ENCODE peak calls at places on chromosomes 5 and 9, in eight cellular contexts. One of them, this sample, is unnamed.

GRCh38 chr9:109781541-109782197 is 1.7 kb downstream of the PALM2AKAP2 start:
- DNase-seq in hepatocyte: no peak
- DNase-seq in endothelial cell: no peak
- DNase-seq in A549: no peak
- DNase-seq in CD4-positive, alpha-beta T cell: no peak
- DNase-seq in D721Med: no peak
- DNase-seq in astrocyte of the spinal cord: no peak
- DNase-seq in GM12865: no peak
- DNase-seq in this sample: no peak

GRCh38 chr9:124839612-124840299 is 13.5 kb upstream of the WDR38 start:
- DNase-seq in hepatocyte: peak; percentile 23
- DNase-seq in endothelial cell: peak; percentile 53
- DNase-seq in A549: peak; percentile 55
- DNase-seq in CD4-positive, alpha-beta T cell: no peak
- DNase-seq in D721Med: no peak
- DNase-seq in astrocyte of the spinal cord: no peak
- DNase-seq in GM12865: no peak
- DNase-seq in this sample: no peak

GRCh38 chr9:89522261-89522978 is 24.5 kb upstream of the SEMA4D start:
- DNase-seq in hepatocyte: no peak
- DNase-seq in endothelial cell: no peak
- DNase-seq in A549: no peak
- DNase-seq in CD4-positive, alpha-beta T cell: peak; percentile 60
- DNase-seq in D721Med: no peak
- DNase-seq in astrocyte of the spinal cord: no peak
- DNase-seq in GM12865: peak; percentile 92
- DNase-seq in this sample: peak; percentile 78

GRCh38 chr5:138595396-138595795 is 20.2 kb upstream of the HSPA9 start:
- DNase-seq in hepatocyte: no peak
- DNase-seq in endothelial cell: no peak
- DNase-seq in A549: no peak
- DNase-seq in CD4-positive, alpha-beta T cell: no peak
- DNase-seq in D721Med: no peak
- DNase-seq in astrocyte of the spinal cord: no peak
- DNase-seq in GM12865: no peak
- DNase-seq in this sample: no peak

GRCh38 chr5:14873790-14874189 is 2.2 kb upstream of the ANKH start:
- DNase-seq in hepatocyte: no peak
- DNase-seq in endothelial cell: no peak
- DNase-seq in A549: no peak
- DNase-seq in CD4-positive, alpha-beta T cell: no peak
- DNase-seq in D721Med: no peak
- DNase-seq in astrocyte of the spinal cord: no peak
- DNase-seq in GM12865: no peak
- DNase-seq in this sample: no peak

GRCh38 chr9:133142657-133143592 is 20.8 kb downstream of the GBGT1 start:
- DNase-seq in hepatocyte: no peak
- DNase-seq in endothelial cell: no peak
- DNase-seq in A549: no peak
- DNase-seq in CD4-positive, alpha-beta T cell: no peak
- DNase-seq in D721Med: no peak
- DNase-seq in astrocyte of the spinal cord: no peak
- DNase-seq in GM12865: peak; percentile 77
- DNase-seq in this sample: peak; percentile 60

GRCh38 chr5:59562756-59563389 is 330.7 kb downstream of the PDE4D start:
- DNase-seq in hepatocyte: no peak
- DNase-seq in endothelial cell: no peak
- DNase-seq in A549: peak; percentile 34
- DNase-seq in CD4-positive, alpha-beta T cell: no peak
- DNase-seq in D721Med: no peak
- DNase-seq in astrocyte of the spinal cord: peak; percentile 74
- DNase-seq in GM12865: peak; percentile 86
- DNase-seq in this sample: peak; percentile 43

GRCh38 chr9:38718148-38718547 is 1.8 kb downstream of the FAM240B start:
- DNase-seq in hepatocyte: no peak
- DNase-seq in endothelial cell: no peak
- DNase-seq in A549: no peak
- DNase-seq in CD4-positive, alpha-beta T cell: no peak
- DNase-seq in D721Med: no peak
- DNase-seq in astrocyte of the spinal cord: no peak
- DNase-seq in GM12865: no peak
- DNase-seq in this sample: no peak

GRCh38 chr9:91036826-91037510 is 235.3 kb downstream of the SYK start:
- DNase-seq in hepatocyte: peak; percentile 91
- DNase-seq in endothelial cell: peak; percentile 84
- DNase-seq in A549: peak; percentile 77
- DNase-seq in CD4-positive, alpha-beta T cell: peak; percentile 43
- DNase-seq in D721Med: no peak
- DNase-seq in astrocyte of the spinal cord: peak; percentile 87
- DNase-seq in GM12865: peak; percentile 48
- DNase-seq in this sample: peak; percentile 73

GRCh38 chr5:59418766-59419165 is 474.8 kb downstream of the PDE4D start:
- DNase-seq in hepatocyte: peak; percentile 46
- DNase-seq in endothelial cell: no peak
- DNase-seq in A549: no peak
- DNase-seq in CD4-positive, alpha-beta T cell: no peak
- DNase-seq in D721Med: no peak
- DNase-seq in astrocyte of the spinal cord: no peak
- DNase-seq in GM12865: no peak
- DNase-seq in this sample: no peak

GRCh38 chr9:6819112-6819511 is 61.3 kb downstream of the KDM4C start:
- DNase-seq in hepatocyte: no peak
- DNase-seq in endothelial cell: no peak
- DNase-seq in A549: no peak
- DNase-seq in CD4-positive, alpha-beta T cell: no peak
- DNase-seq in D721Med: no peak
- DNase-seq in astrocyte of the spinal cord: no peak
- DNase-seq in GM12865: no peak
- DNase-seq in this sample: no peak

GRCh38 chr5:95826949-95827595 is 4.5 kb upstream of the GLRX start:
- DNase-seq in hepatocyte: peak; percentile 64
- DNase-seq in endothelial cell: no peak
- DNase-seq in A549: no peak
- DNase-seq in CD4-positive, alpha-beta T cell: no peak
- DNase-seq in D721Med: no peak
- DNase-seq in astrocyte of the spinal cord: no peak
- DNase-seq in GM12865: no peak
- DNase-seq in this sample: no peak

GRCh38 chr5:106127341-106127781 is 1543.4 kb downstream of the EFNA5 start:
- DNase-seq in hepatocyte: peak; percentile 26
- DNase-seq in endothelial cell: no peak
- DNase-seq in A549: no peak
- DNase-seq in CD4-positive, alpha-beta T cell: no peak
- DNase-seq in D721Med: no peak
- DNase-seq in astrocyte of the spinal cord: peak; percentile 22
- DNase-seq in GM12865: peak; percentile 77
- DNase-seq in this sample: no peak

GRCh38 chr9:35858428-35858827 is 11.8 kb downstream of the OR13J1 start:
- DNase-seq in hepatocyte: no peak
- DNase-seq in endothelial cell: no peak
- DNase-seq in A549: no peak
- DNase-seq in CD4-positive, alpha-beta T cell: no peak
- DNase-seq in D721Med: no peak
- DNase-seq in astrocyte of the spinal cord: no peak
- DNase-seq in GM12865: no peak
- DNase-seq in this sample: no peak

GRCh38 chr5:141780240-141780951 is 97.8 kb downstream of the PCDH1 start:
- DNase-seq in hepatocyte: no peak
- DNase-seq in endothelial cell: no peak
- DNase-seq in A549: no peak
- DNase-seq in CD4-positive, alpha-beta T cell: no peak
- DNase-seq in D721Med: peak; percentile 36
- DNase-seq in astrocyte of the spinal cord: no peak
- DNase-seq in GM12865: no peak
- DNase-seq in this sample: no peak
- TF ChIP-seq CTCF in hepatocyte: no peak
- TF ChIP-seq CTCF in endothelial cell: no peak
- TF ChIP-seq CTCF in A549: no peak
- TF ChIP-seq CTCF in CD4-positive, alpha-beta T cell: no peak
- TF ChIP-seq CTCF in D721Med: no peak
- TF ChIP-seq CTCF in astrocyte of the spinal cord: no peak
- TF ChIP-seq CTCF in GM12865: no peak
- TF ChIP-seq CTCF in this sample: no peak

DNA sequence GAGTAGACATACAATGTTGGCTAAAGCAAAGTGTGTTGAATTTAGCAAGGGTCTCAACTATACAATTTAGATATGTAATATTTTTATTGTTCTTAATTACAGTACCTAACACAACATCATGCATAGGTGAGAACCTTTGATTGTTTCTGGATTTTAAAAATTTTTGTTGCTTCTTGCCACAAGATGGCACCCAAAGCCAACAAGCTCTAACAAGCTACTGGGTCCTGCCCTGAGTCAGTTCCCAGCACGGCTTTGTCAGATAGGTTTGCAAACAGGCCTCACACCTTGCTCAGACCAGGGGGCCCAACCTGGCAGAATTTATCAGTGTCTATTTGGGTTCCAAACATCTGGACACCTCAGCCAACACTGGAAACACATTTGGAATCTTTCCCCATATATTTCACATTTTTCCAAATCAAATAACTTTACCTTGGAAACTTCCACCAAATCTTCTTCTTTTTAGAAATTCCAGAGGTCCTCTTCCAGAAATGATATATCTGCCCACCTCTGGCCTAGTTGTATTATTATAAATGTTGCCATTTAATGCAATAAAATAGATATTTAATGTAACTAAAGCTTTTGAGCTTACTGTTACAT is 49.5 kb upstream of the EGFLAM start:
- DNase-seq in hepatocyte: peak; percentile 70
- DNase-seq in endothelial cell: peak; percentile 35
- DNase-seq in A549: peak; percentile 19
- DNase-seq in CD4-positive, alpha-beta T cell: no peak
- DNase-seq in D721Med: no peak
- DNase-seq in astrocyte of the spinal cord: peak; percentile 43
- DNase-seq in GM12865: peak; percentile 34
- DNase-seq in this sample: no peak
- TF ChIP-seq CTCF in hepatocyte: peak; percentile 74
- TF ChIP-seq CTCF in endothelial cell: peak; percentile 33
- TF ChIP-seq CTCF in A549: peak; percentile 68
- TF ChIP-seq CTCF in CD4-positive, alpha-beta T cell: no peak
- TF ChIP-seq CTCF in D721Med: peak; percentile 81
- TF ChIP-seq CTCF in astrocyte of the spinal cord: peak; percentile 45
- TF ChIP-seq CTCF in GM12865: peak; percentile 24
- TF ChIP-seq CTCF in this sample: no peak

GRCh38 chr5:173191561-173191960 is 43.4 kb downstream of the NKX2-5 start:
- DNase-seq in hepatocyte: no peak
- DNase-seq in endothelial cell: no peak
- DNase-seq in A549: no peak
- DNase-seq in CD4-positive, alpha-beta T cell: no peak
- DNase-seq in D721Med: no peak
- DNase-seq in astrocyte of the spinal cord: no peak
- DNase-seq in GM12865: no peak
- DNase-seq in this sample: no peak

GRCh38 chr5:173188280-173188679 is 43.9 kb downstream of the BNIP1 start:
- DNase-seq in hepatocyte: no peak
- DNase-seq in endothelial cell: no peak
- DNase-seq in A549: no peak
- DNase-seq in CD4-positive, alpha-beta T cell: no peak
- DNase-seq in D721Med: no peak
- DNase-seq in astrocyte of the spinal cord: no peak
- DNase-seq in GM12865: no peak
- DNase-seq in this sample: no peak

GRCh38 chr5:173191015-173191414 is 44.0 kb downstream of the NKX2-5 start:
- DNase-seq in hepatocyte: no peak
- DNase-seq in endothelial cell: no peak
- DNase-seq in A549: no peak
- DNase-seq in CD4-positive, alpha-beta T cell: no peak
- DNase-seq in D721Med: no peak
- DNase-seq in astrocyte of the spinal cord: no peak
- DNase-seq in GM12865: no peak
- DNase-seq in this sample: no peak

DNA sequence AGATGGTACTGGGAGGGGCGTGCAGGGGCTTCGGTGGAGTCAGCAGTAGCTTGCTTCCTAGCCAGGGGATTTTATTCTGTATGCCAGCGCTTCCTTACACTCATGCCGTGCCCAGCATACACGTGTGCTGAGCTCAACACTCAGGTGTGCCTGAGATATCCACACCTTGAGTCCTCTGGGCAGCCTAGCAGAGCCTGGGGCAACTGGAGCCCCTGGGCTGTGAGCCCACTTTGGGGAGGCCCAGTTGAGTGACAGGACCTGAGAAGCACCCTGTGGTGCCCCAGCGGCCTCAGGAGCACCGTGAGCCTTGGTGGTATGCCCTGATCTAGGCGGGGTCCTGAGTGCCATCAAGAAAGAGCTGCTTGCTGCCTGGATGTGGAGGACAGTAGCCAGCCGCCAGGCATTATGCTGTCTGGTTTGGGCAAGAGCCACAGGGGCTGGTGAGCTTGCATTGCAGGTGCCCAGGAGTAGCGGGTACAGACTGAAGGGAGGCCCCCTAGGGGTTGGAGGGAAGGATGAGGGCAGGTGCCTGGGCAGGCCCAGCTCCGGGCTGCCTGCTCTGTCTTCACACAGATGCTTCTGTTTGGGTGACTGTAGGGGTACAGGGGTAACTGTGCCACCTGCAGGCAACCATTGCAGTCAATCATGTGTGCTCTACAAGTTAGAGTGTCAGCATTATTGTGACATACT is 42.9 kb downstream of the BNIP1 start:
- DNase-seq in hepatocyte: no peak
- DNase-seq in endothelial cell: no peak
- DNase-seq in A549: no peak
- DNase-seq in CD4-positive, alpha-beta T cell: no peak
- DNase-seq in D721Med: no peak
- DNase-seq in astrocyte of the spinal cord: no peak
- DNase-seq in GM12865: peak; percentile 52
- DNase-seq in this sample: no peak
- TF ChIP-seq CTCF in hepatocyte: no peak
- TF ChIP-seq CTCF in endothelial cell: peak; percentile 16
- TF ChIP-seq CTCF in A549: no peak
- TF ChIP-seq CTCF in CD4-positive, alpha-beta T cell: no peak
- TF ChIP-seq CTCF in D721Med: no peak
- TF ChIP-seq CTCF in astrocyte of the spinal cord: no peak
- TF ChIP-seq CTCF in GM12865: peak; percentile 26
- TF ChIP-seq CTCF in this sample: no peak

GRCh38 chr9:97475079-97475478 is 26.4 kb upstream of the TMOD1 start:
- DNase-seq in hepatocyte: peak; percentile 12
- DNase-seq in endothelial cell: no peak
- DNase-seq in A549: no peak
- DNase-seq in CD4-positive, alpha-beta T cell: no peak
- DNase-seq in D721Med: no peak
- DNase-seq in astrocyte of the spinal cord: peak; percentile 10
- DNase-seq in GM12865: no peak
- DNase-seq in this sample: no peak

GRCh38 chr9:97474373-97474925 is 27.0 kb upstream of the TMOD1 start:
- DNase-seq in hepatocyte: no peak
- DNase-seq in endothelial cell: no peak
- DNase-seq in A549: no peak
- DNase-seq in CD4-positive, alpha-beta T cell: no peak
- DNase-seq in D721Med: no peak
- DNase-seq in astrocyte of the spinal cord: peak; percentile 18
- DNase-seq in GM12865: no peak
- DNase-seq in this sample: no peak

GRCh38 chr9:97468658-97469448 is 32.6 kb upstream of the TMOD1 start:
- DNase-seq in hepatocyte: peak; percentile 72
- DNase-seq in endothelial cell: peak; percentile 69
- DNase-seq in A549: peak; percentile 70
- DNase-seq in CD4-positive, alpha-beta T cell: peak; percentile 3
- DNase-seq in D721Med: peak; percentile 27
- DNase-seq in astrocyte of the spinal cord: peak; percentile 69
- DNase-seq in GM12865: peak; percentile 84
- DNase-seq in this sample: peak; percentile 64

GRCh38 chr9:97473717-97474116 is 27.7 kb upstream of the TMOD1 start:
- DNase-seq in hepatocyte: no peak
- DNase-seq in endothelial cell: no peak
- DNase-seq in A549: no peak
- DNase-seq in CD4-positive, alpha-beta T cell: no peak
- DNase-seq in D721Med: no peak
- DNase-seq in astrocyte of the spinal cord: no peak
- DNase-seq in GM12865: no peak
- DNase-seq in this sample: no peak

GRCh38 chr9:97470076-97470475 is 31.4 kb upstream of the TMOD1 start:
- DNase-seq in hepatocyte: no peak
- DNase-seq in endothelial cell: no peak
- DNase-seq in A549: no peak
- DNase-seq in CD4-positive, alpha-beta T cell: no peak
- DNase-seq in D721Med: no peak
- DNase-seq in astrocyte of the spinal cord: no peak
- DNase-seq in GM12865: peak; percentile 31
- DNase-seq in this sample: no peak
- TF ChIP-seq CTCF in hepatocyte: no peak
- TF ChIP-seq CTCF in endothelial cell: no peak
- TF ChIP-seq CTCF in A549: no peak
- TF ChIP-seq CTCF in CD4-positive, alpha-beta T cell: no peak
- TF ChIP-seq CTCF in D721Med: peak; percentile 14
- TF ChIP-seq CTCF in astrocyte of the spinal cord: peak; percentile 28
- TF ChIP-seq CTCF in GM12865: peak; percentile 13
- TF ChIP-seq CTCF in this sample: peak; percentile 49

This sample was measured in GM13976.